ENCODE peak calls at places on chromosome 22, in seven cellular contexts. J is H9, Z is endothelial cell, V is endodermal cell, X is mucosa of descending colon, R is lower leg skin, C is choroid plexus epithelial cell. Q is an unnamed sample.
A peak's percentile ranks its signal among the peaks of the same experiment; 100 is the strongest.

GRCh38 chr22:37059876-37060449 is 8.4 kb downstream of the KCTD17 start:
- DNase-seq in R (no peak), Z (no peak), C (no peak), X (no peak), V (no peak), J (no peak), Q (no peak)

GRCh38 chr22:27996529-27996925 is 77.5 kb upstream of the PITPNB start:
- DNase-seq in R (no peak), V (no peak), C (no peak), Z (no peak), X (no peak), J (no peak), Q (no peak)

GRCh38 chr22:17777005-17777716 is 2.9 kb upstream of the BID start:
- DNase-seq in C (no peak), X (peak; percentile 74), R (no peak), V (no peak), J (no peak), Z (no peak), Q (no peak)

GRCh38 chr22:42064629-42065028 is 6.0 kb downstream of the NAGA start:
- DNase-seq in V (no peak), Z (no peak), J (no peak), C (no peak), X (no peak), R (peak; percentile 8), Q (peak; percentile 38)

GRCh38 chr22:41240377-41241132 is at the start of gene CHADL:
- DNase-seq in X (no peak), J (peak; percentile 62), C (no peak), R (no peak), Z (no peak), V (peak; percentile 66), Q (no peak)

GRCh38 chr22:18088825-18089568 is 11.2 kb downstream of the PEX26 start:
- DNase-seq in V (no peak), J (no peak), X (no peak), R (no peak), C (no peak), Z (no peak), Q (no peak)

GRCh38 chr22:44931077-44931540 is 78.7 kb downstream of the PHF21B start:
- DNase-seq in C (peak; percentile 14), V (no peak), J (no peak), X (peak; percentile 50), Z (no peak), R (no peak), Q (no peak)

GRCh38 chr22:39664485-39665200 is 94.1 kb downstream of the CACNA1I start:
- DNase-seq in C (no peak), V (peak; percentile 97), X (no peak), Z (peak; percentile 45), R (no peak), J (peak; percentile 94), Q (no peak)

GRCh38 chr22:39946571-39947407 is 13.4 kb upstream of the TMA7B start:
- DNase-seq in V (peak; percentile 55), Z (peak; percentile 62), X (no peak), C (no peak), R (no peak), J (no peak), Q (no peak)

GRCh38 chr22:37397246-37397645 is 30.0 kb downstream of the ELFN2 start:
- DNase-seq in J (no peak), R (no peak), Z (no peak), C (no peak), V (no peak), X (no peak), Q (no peak)

GRCh38 chr22:50270302-50271010 is at the start of gene MAPK11:
- DNase-seq in X (peak; percentile 85), V (peak; percentile 94), C (peak; percentile 64), Z (peak; percentile 81), R (no peak), J (peak; percentile 84), Q (peak; percentile 90)

GRCh38 chr22:28048529-28048928 is 129.5 kb upstream of the PITPNB start:
- DNase-seq in J (no peak), R (no peak), C (no peak), V (no peak), Z (no peak), X (no peak), Q (no peak)

GRCh38 chr22:19962246-19962908 is 20.8 kb upstream of the TXNRD2 start:
- DNase-seq in Z (peak; percentile 85), C (peak; percentile 87), V (peak; percentile 97), X (peak; percentile 91), J (peak; percentile 97), R (peak; percentile 70), Q (no peak)
- TF ChIP-seq CTCF in Z (peak; percentile 72), C (peak; percentile 80), V (peak; percentile 86), X (peak; percentile 69), J (peak; percentile 86), R (no peak), Q (peak; percentile 69)

DNA sequence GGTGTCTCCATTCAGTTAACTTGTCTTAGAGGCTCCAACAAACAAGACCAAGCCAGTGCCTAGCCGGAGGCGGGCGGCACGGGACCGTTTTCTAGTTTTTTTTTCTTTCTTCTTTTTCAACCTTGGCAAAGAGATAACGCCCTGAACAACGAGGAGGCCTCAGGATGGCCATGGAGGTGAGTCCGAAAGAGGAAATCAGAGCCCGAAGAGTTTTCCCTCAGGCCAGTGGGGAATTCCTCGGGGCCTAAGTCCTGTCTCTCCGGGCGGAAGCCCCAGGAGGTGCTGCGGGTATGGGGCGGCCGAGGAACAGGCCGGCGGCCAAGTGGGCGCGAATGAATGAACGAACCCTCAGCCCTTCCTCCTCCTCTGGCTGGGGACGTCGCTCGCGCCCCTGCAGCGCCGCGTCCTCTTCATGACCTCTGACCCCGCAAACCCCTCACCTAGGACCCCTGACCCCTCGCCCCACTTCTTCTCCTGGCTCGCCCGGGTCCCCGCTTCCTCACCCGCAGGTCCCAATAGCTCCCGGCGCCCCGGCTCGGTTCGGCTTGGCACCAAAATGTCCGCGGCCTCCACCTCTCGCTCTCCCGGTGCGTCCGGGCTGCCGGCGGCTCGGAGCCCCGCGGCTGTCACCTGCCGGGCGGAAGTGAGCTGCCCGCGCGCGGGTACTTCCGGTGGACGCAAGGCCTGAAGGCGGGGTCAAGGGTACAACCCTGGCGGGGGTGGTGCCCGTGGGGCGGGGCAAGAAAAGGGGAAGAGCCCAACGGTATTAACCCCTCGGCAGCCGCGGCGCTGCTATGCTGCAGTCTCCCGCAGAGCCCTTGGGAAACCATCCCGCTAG is at the start of gene AP1B1:
- DNase-seq in X (peak; percentile 98), R (peak; percentile 89), Z (peak; percentile 88), J (peak; percentile 96), V (peak; percentile 98), C (peak; percentile 86), Q (peak; percentile 94)
- TF ChIP-seq CTCF in X (no peak), R (no peak), Z (no peak), J (no peak), V (no peak), C (no peak), Q (no peak)

GRCh38 chr22:25898707-25899365 is 156.8 kb downstream of the MYO18B start:
- DNase-seq in J (peak; percentile 51), Z (peak; percentile 33), C (no peak), V (peak; percentile 77), X (no peak), R (no peak), Q (peak; percentile 56)
- TF ChIP-seq CTCF in J (peak; percentile 74), Z (peak; percentile 64), C (no peak), V (peak; percentile 78), X (no peak), R (no peak), Q (no peak)

GRCh38 chr22:20268350-20269012 is 363 bp upstream of the RTN4R start:
- DNase-seq in V (peak; percentile 89), R (no peak), C (peak; percentile 31), Z (peak; percentile 85), J (peak; percentile 60), X (peak; percentile 64), Q (no peak)
- TF ChIP-seq CTCF in V (peak; percentile 75), R (no peak), C (peak; percentile 51), Z (peak; percentile 51), J (peak; percentile 65), X (peak; percentile 62), Q (peak; percentile 75)

GRCh38 chr22:32877196-32877595 is 75.7 kb downstream of the TIMP3 start:
- DNase-seq in Z (no peak), J (no peak), C (no peak), V (no peak), X (no peak), R (no peak), Q (no peak)

GRCh38 chr22:32876516-32876915 is 75.0 kb downstream of the TIMP3 start:
- DNase-seq in J (no peak), Z (no peak), C (no peak), X (no peak), V (no peak), R (no peak), Q (no peak)

GRCh38 chr22:32870474-32870873 is 69.0 kb downstream of the TIMP3 start:
- DNase-seq in J (no peak), V (no peak), X (no peak), C (no peak), R (no peak), Z (no peak), Q (no peak)

GRCh38 chr22:32879550-32879949 is 78.0 kb downstream of the TIMP3 start:
- DNase-seq in R (no peak), J (no peak), Z (no peak), C (no peak), X (no peak), V (no peak), Q (no peak)

GRCh38 chr22:32874330-32874729 is 72.8 kb downstream of the TIMP3 start:
- DNase-seq in X (no peak), Z (no peak), V (no peak), C (no peak), J (no peak), R (no peak), Q (no peak)
- TF ChIP-seq CTCF in X (no peak), Z (no peak), V (no peak), C (no peak), J (no peak), R (no peak), Q (no peak)

GRCh38 chr22:33083212-33083611 is 25.0 kb upstream of the SYN3 start:
- DNase-seq in C (peak; percentile 3), Z (no peak), V (no peak), X (no peak), J (no peak), R (no peak), Q (no peak)
- TF ChIP-seq CTCF in C (no peak), Z (no peak), V (peak; percentile 51), X (no peak), J (peak; percentile 54), R (no peak), Q (no peak)

GRCh38 chr22:48088926-48089536 is 1326.6 kb downstream of the TBC1D22A start:
- DNase-seq in C (no peak), R (no peak), V (peak; percentile 39), X (no peak), J (no peak), Z (no peak), Q (no peak)
- TF ChIP-seq CTCF in C (no peak), R (no peak), V (no peak), X (no peak), J (no peak), Z (no peak), Q (no peak)

Q was measured in osteocyte.